ENCODE peak calls at places on chromosomes 13 and 19, in five cellular contexts. S is GM04504, R is mucosa of gallbladder, U is AG10803, E is AG09319. I is an unnamed sample.

GRCh38 chr13:72166102-72166660 is 299.2 kb upstream of the DACH1 start:
- DNase-seq in E (no peak), R (no peak), U (no peak), S (no peak), I (no peak)

GRCh38 chr19:35292421-35292820 is 460 bp downstream of the MAG start:
- DNase-seq in U (no peak), S (no peak), E (no peak), R (no peak), I (no peak)

GRCh38 chr13:108272333-108272732 is 2.8 kb downstream of the TNFSF13B start:
- DNase-seq in S (no peak), R (no peak), U (no peak), E (no peak), I (no peak)

GRCh38 chr13:95156208-95156607 is 145.0 kb downstream of the ABCC4 start:
- DNase-seq in R (no peak), U (peak), S (peak), E (no peak), I (no peak)

GRCh38 chr19:37362733-37363132 is 8.2 kb upstream of the ZNF527 start:
- DNase-seq in U (no peak), S (no peak), E (no peak), R (no peak), I (no peak)

GRCh38 chr13:109485136-109485794 is 301.1 kb downstream of the IRS2 start:
- DNase-seq in U (no peak), E (no peak), R (no peak), S (no peak), I (no peak)

GRCh38 chr19:5805465-5806132 is 732 bp downstream of the NRTN start:
- DNase-seq in E (no peak), U (peak), R (peak), S (no peak), I (no peak)

GRCh38 chr19:40576181-40576584 is 490 bp upstream of the SHKBP1 start:
- DNase-seq in U (no peak), R (no peak), E (no peak), S (no peak), I (no peak)

GRCh38 chr13:36096411-36097184 is 34.6 kb downstream of the DCLK1 start:
- DNase-seq in S (no peak), R (no peak), E (no peak), U (no peak), I (no peak)

GRCh38 chr19:18456974-18457373 is 19.0 kb upstream of the ISYNA1 start:
- DNase-seq in S (no peak), E (no peak), U (no peak), R (no peak), I (no peak)

GRCh38 chr19:35354898-35355297 is 3.4 kb upstream of the FFAR3 start:
- DNase-seq in U (no peak), E (no peak), R (no peak), S (no peak), I (no peak)

GRCh38 chr13:51549593-51549992 is 34.7 kb upstream of the WDFY2 start:
- DNase-seq in S (no peak), E (no peak), U (no peak), R (no peak), I (no peak)

GRCh38 chr19:37981785-37982475 is 74.9 kb downstream of the SIPA1L3 start:
- DNase-seq in E (no peak), R (peak), S (no peak), U (no peak), I (no peak)

GRCh38 chr13:44219808-44220544 is 153.6 kb upstream of the SERP2 start:
- DNase-seq in R (no peak), U (no peak), S (no peak), E (no peak), I (no peak)

GRCh38 chr19:47253467-47253881 is 2.9 kb upstream of the CCDC9 start:
- DNase-seq in U (peak), E (no peak), S (no peak), R (no peak), I (no peak)

GRCh38 chr13:63209330-63210017 is 1793.8 kb upstream of the PCDH20 start:
- DNase-seq in S (no peak), E (no peak), R (no peak), U (peak), I (no peak)

GRCh38 chr19:16232568-16232967 is 34.9 kb downstream of the AP1M1 start:
- DNase-seq in U (no peak), R (no peak), E (no peak), S (no peak), I (no peak)

GRCh38 chr13:50518791-50519201 is 324.7 kb downstream of the DLEU7 start:
- DNase-seq in R (no peak), U (no peak), E (no peak), S (no peak), I (no peak)

GRCh38 chr13:48121733-48122132 is 26.8 kb upstream of the MED4 start:
- DNase-seq in U (no peak), S (no peak), R (no peak), E (no peak), I (no peak)